ENCODE peak calls at places on chromosomes 2 and 18, in five cellular contexts. S is K562, T is HepG2, V is A549, G is H1. H is an unnamed sample. For H3K4me1, the result is how much of the 10 kb centered on the place peaks cover.

GRCh38 chr2:101232770-101233169 is 19.9 kb upstream of the CNOT11 start:
- DNase-seq in T (no peak), S (no peak), V (no peak), G (no peak), H (no peak)

GRCh38 chr2:181977661-181978350 is 7.8 kb upstream of the PPP1R1C start:
- DNase-seq in V (peak), T (no peak), G (no peak), S (no peak), H (peak)

GRCh38 chr2:135745545-135745944 is 3.9 kb downstream of the UBXN4 start:
- DNase-seq in T (no peak), G (no peak), S (no peak), V (no peak), H (peak)

GRCh38 chr18:45608400-45608799 is 6.9 kb upstream of the SLC14A2 start:
- DNase-seq in S (no peak), T (no peak), G (no peak), V (no peak), H (no peak)

GRCh38 chr18:34280653-34281052 is 55.9 kb upstream of the NOL4 start:
- DNase-seq in V (no peak), T (no peak), S (no peak), G (no peak), H (no peak)

GRCh38 chr2:11976090-11976489 is 229.7 kb downstream of the LPIN1 start:
- DNase-seq in G (no peak), S (no peak), V (no peak), T (no peak), H (no peak)

GRCh38 chr18:45526120-45526841 is 89.0 kb upstream of the SLC14A2 start:
- DNase-seq in S (no peak), V (no peak), T (no peak), G (no peak), H (no peak)

GRCh38 chr2:73063909-73064875 is 7.3 kb downstream of the SFXN5 start:
- DNase-seq in G (no peak), T (no peak), S (peak), V (peak), H (peak)

GRCh38 chr18:44729631-44730101 is 49.0 kb downstream of the SETBP1 start:
- DNase-seq in G (no peak), T (no peak), S (no peak), V (no peak), H (peak)

GRCh38 chr2:170714156-170715061 is 728 bp upstream of the SP5 start:
- DNase-seq in V (peak), S (peak), G (no peak), T (no peak), H (no peak)

GRCh38 chr2:175259164-175259563 is 77.7 kb upstream of the ATP5MC3 start:
- DNase-seq in G (no peak), T (no peak), S (no peak), V (no peak), H (no peak)

GRCh38 chr2:204776781-204777559 is 231.7 kb downstream of the PARD3B start:
- DNase-seq in S (no peak), V (no peak), G (no peak), T (no peak), H (peak)

GRCh38 chr2:109070290-109070689 is 58.7 kb upstream of the SH3RF3 start:
- DNase-seq in V (no peak), G (no peak), T (no peak), S (no peak), H (no peak)

GRCh38 chr2:46970334-46971288 is 55.0 kb upstream of the MCFD2 start:
- DNase-seq in V (peak), S (no peak), T (peak), G (no peak), H (peak)

GRCh38 chr18:77140439-77141109 is 8.0 kb upstream of the MBP start:
- DNase-seq in S (no peak), G (no peak), T (no peak), V (no peak), H (no peak)

GRCh38 chr2:86633094-86633740 is 9.6 kb upstream of the RNF103 start:
- DNase-seq in V (no peak), T (no peak), S (no peak), G (no peak), H (no peak)

GRCh38 chr18:5237083-5237722 is 40.1 kb upstream of the AKAIN1 start:
- DNase-seq in G (no peak), V (no peak), S (no peak), T (peak), H (peak)

GRCh38 chr18:10557085-10557677 is 31.4 kb downstream of the NAPG start:
- DNase-seq in S (no peak), V (no peak), G (no peak), T (no peak), H (no peak)

GRCh38 chr2:221567231-221567760 is 4.8 kb downstream of the EPHA4 start:
- DNase-seq in S (no peak), G (no peak), V (no peak), T (no peak), H (no peak)

GRCh38 chr2:25159947-25160346 is 8.4 kb downstream of the POMC start:
- DNase-seq in V (peak), T (no peak), G (no peak), S (peak), H (peak)

GRCh38 chr2:62147610-62148301 is 48.2 kb upstream of the B3GNT2 start:
- DNase-seq in S (no peak), T (no peak), V (no peak), G (no peak), H (peak)
- TF ChIP-seq MAFK in S (no peak), T (no peak), V (no peak), G (no peak), H (no peak)

DNA sequence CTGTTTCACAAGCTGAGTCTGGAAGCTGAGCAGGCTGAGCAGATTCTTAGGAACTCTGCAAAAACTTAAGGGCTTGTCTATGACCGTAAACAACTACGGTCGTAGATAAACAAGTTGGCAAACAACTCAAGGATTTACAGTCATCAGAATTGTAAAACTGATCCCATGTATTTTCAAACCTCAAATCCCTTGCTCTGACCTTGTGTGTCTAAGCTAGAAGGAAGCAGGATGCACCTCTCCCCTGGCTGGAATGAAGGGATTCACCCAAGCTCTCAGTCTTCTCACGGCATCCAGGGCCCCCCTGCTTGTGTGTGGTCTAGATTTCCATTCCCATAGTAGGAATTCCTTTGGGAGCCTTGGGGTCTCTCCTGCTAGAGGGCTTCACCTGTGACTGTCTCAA is 12.4 kb upstream of the IL1RN start:
- DNase-seq in T (no peak), G (no peak), V (no peak), S (no peak), H (no peak)
- H3K4me1 ChIP-seq in T (under half), G (under half), V (under half), S (under half), H (under half)

GRCh38 chr2:143905587-143905986 is 614.3 kb downstream of the ZEB2 start:
- DNase-seq in T (no peak), G (no peak), S (no peak), V (no peak), H (no peak)
- TF ChIP-seq MAFK in T (no peak), G (no peak), S (no peak), V (no peak), H (no peak)

DNA sequence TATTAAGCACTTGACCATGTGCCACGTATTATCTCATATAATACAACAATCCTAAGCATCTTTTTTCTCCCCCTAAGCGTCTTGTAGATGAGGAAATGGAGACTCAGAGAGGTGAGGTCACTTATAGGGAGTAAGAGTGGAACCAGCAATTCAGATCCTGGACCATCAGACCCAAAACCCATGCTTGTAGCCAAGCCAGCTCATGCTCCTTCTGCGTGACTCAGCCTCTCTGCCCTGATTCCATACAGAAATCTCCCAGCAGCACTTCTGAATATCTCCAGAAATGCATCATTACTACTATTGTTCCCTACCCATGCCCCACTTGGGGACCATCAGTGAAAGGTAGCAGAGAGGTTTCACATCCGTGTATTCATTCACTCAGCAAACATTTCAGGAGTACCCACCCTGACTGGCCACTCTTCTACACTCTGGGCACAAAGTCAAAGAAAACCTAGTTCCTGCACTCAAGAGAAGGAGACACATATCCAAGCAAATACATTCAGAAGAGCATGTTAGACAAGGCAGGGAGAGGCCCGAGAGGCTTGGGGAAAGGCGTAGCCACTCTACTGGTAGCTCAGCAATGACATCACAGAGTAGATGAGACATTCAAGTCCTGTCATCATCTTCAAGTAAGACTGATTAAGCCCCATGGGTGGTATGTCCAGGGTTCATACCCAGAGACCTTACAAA is 141.9 kb downstream of the MTCL1 start:
- DNase-seq in G (no peak), T (no peak), V (no peak), S (no peak), H (peak)
- H3K4me1 ChIP-seq in G (under half), T (under half), V (under half), S (under half), H (under half)

GRCh38 chr2:116718451-116718850 is 1096.0 kb upstream of the DDX18 start:
- DNase-seq in G (no peak), V (no peak), S (no peak), T (no peak), H (no peak)

GRCh38 chr2:116724550-116724949 is 1089.9 kb upstream of the DDX18 start:
- DNase-seq in S (no peak), G (no peak), T (no peak), V (no peak), H (no peak)

GRCh38 chr2:116716038-116716437 is 1098.5 kb upstream of the DDX18 start:
- DNase-seq in S (no peak), G (no peak), T (no peak), V (no peak), H (no peak)

GRCh38 chr2:116716444-116716843 is 1098.0 kb upstream of the DDX18 start:
- DNase-seq in V (no peak), S (no peak), G (no peak), T (no peak), H (no peak)

DNA sequence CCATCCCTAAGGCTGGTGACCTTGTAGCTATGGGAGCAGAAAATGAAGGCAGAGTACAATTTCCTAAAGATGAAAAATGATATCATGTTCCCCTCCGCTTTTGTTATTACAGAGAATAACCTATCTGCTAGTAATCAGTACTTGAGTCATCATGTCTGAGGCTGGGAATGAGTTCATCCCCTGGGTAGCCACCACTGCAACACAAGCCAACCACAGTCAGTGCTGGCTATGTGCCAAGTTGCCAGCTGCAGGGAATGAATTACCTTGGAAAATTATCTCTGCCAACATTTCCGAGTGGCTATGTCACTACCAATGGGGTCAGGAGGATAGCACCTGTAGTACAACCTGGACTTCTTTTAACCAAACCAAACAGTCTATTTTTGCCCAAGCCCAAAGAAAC is 1094.7 kb upstream of the DDX18 start:
- DNase-seq in S (no peak), T (no peak), V (no peak), G (no peak), H (no peak)
- TF ChIP-seq MAFK in S (no peak), T (no peak), V (no peak), G (no peak), H (no peak)

DNA sequence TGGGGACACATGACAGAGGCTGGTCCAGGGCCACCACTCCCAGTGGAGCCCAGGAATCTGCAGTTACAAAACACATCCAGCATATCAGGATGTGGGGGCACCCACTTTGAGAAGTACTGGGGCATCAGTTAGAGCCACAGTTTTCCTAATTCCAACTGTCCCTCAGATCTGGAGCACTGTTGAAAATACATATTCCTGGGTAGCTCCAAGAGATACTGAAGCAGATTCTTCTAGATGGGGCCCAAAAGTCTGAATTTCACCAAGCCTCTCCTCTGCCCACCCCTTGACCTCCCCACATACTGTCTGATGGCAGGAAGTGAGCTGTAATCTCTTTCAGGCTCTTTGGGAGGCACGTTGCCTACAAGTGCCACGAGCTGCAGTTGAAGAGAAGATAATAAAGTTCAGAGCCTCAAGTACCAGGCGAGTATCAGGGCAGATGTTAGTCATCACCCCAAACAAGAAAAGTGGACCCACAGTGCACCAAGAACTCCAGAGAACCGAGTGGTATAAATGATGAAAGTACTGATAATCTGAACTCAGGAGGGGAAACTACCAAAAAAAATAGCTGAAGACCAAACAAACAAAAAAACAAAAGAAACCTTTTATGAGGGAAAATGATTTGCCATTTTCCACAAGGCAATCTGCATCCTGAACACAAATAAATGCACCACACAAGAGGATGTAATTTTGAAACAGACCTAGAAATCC is 98.8 kb downstream of the TCF4 start:
- DNase-seq in S (no peak), V (no peak), G (no peak), T (no peak), H (peak)
- H3K4me1 ChIP-seq in S (under half), V (under half), G (under half), T (under half), H (under half)

DNA sequence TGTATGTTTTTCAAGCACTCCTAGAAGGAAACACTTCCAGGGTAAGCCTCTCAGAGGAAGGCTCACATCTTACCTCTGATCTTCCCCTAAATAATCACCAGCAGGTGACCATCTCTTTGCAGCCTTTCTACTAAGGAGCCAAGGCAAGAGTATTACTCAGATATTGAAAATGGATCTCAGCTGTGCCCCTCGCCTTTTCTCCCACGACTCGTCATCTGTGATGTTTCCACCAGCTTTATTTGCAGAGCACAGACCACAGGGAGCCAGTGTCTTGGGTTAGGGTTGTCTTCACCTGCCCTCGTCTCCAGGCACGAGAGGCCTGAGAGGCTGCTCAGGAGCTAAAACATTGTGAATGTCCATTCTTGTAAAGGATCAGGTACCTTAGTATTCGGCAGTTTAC is 16.9 kb upstream of the SCLY start:
- DNase-seq in T (no peak), V (no peak), G (no peak), S (no peak), H (no peak)
- TF ChIP-seq MAFK in T (no peak), V (no peak), G (no peak), S (no peak), H (no peak)

GRCh38 chr2:235639387-235639786 is 145.5 kb downstream of the AGAP1 start:
- DNase-seq in V (no peak), G (no peak), T (no peak), S (no peak), H (peak)
- H3K4me1 ChIP-seq in V (under half), G (under half), T (under half), S (under half), H (under half)

DNA sequence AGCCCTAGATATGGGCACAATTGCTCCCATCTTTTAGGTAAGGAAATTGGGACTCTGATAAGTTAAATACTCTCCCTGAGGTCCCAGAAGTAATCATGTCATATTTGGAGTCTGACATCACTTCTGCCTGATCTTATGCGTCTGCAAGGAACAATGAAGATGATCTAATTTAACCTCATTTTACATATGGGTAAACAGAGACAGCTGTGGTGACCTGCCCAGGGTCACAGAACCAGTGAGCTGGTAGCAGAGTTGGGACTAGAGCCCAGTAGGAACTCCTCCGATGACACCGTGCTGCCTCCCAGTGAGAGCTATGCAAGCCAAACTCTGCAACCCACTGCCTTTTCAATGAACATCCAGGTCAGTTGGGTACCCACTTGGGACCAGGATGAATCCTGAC is 17.8 kb downstream of the CTAGE1 start:
- DNase-seq in T (no peak), V (no peak), S (no peak), G (no peak), H (peak)
- TF ChIP-seq MAFK in T (no peak), V (no peak), S (no peak), G (no peak), H (no peak)